ENCODE peak calls at places on chromosomes 13 and 19, in five cellular contexts. One of them, this sample, is unnamed.

GRCh38 chr13:51222510-51223283 is 499 bp downstream of the FAM124A start:
- DNase-seq in astrocyte of the cerebellum: no peak
- DNase-seq in heart right ventricle: no peak
- DNase-seq in choroid plexus epithelial cell: no peak
- DNase-seq in MM.1S: no peak
- DNase-seq in this sample: no peak

GRCh38 chr13:52968074-52968700 is 60.4 kb upstream of the OLFM4 start:
- DNase-seq in MM.1S: peak
- DNase-seq in astrocyte of the cerebellum: peak
- DNase-seq in heart right ventricle: peak
- DNase-seq in choroid plexus epithelial cell: peak
- DNase-seq in this sample: peak

GRCh38 chr19:38057954-38058690 is 151.1 kb downstream of the SIPA1L3 start:
- DNase-seq in heart right ventricle: no peak
- DNase-seq in choroid plexus epithelial cell: no peak
- DNase-seq in astrocyte of the cerebellum: no peak
- DNase-seq in MM.1S: no peak
- DNase-seq in this sample: peak

GRCh38 chr13:111866731-111867245 is 200.2 kb upstream of the SOX1 start:
- DNase-seq in MM.1S: no peak
- DNase-seq in choroid plexus epithelial cell: no peak
- DNase-seq in astrocyte of the cerebellum: no peak
- DNase-seq in heart right ventricle: no peak
- DNase-seq in this sample: no peak

GRCh38 chr13:34349091-34349722 is 531.3 kb downstream of the RFC3 start:
- DNase-seq in heart right ventricle: peak
- DNase-seq in choroid plexus epithelial cell: peak
- DNase-seq in astrocyte of the cerebellum: peak
- DNase-seq in MM.1S: no peak
- DNase-seq in this sample: peak

GRCh38 chr13:109666656-109667448 is 119.5 kb downstream of the IRS2 start:
- DNase-seq in heart right ventricle: no peak
- DNase-seq in astrocyte of the cerebellum: no peak
- DNase-seq in choroid plexus epithelial cell: peak
- DNase-seq in MM.1S: no peak
- DNase-seq in this sample: peak

GRCh38 chr13:36096411-36097184 is 34.6 kb downstream of the DCLK1 start:
- DNase-seq in heart right ventricle: no peak
- DNase-seq in choroid plexus epithelial cell: peak
- DNase-seq in MM.1S: no peak
- DNase-seq in astrocyte of the cerebellum: no peak
- DNase-seq in this sample: peak

GRCh38 chr13:39451860-39452301 is 151.1 kb downstream of the LHFPL6 start:
- DNase-seq in MM.1S: no peak
- DNase-seq in heart right ventricle: peak
- DNase-seq in astrocyte of the cerebellum: peak
- DNase-seq in choroid plexus epithelial cell: peak
- DNase-seq in this sample: no peak

GRCh38 chr19:19131989-19132388 is 6.3 kb downstream of the TMEM161A start:
- DNase-seq in astrocyte of the cerebellum: no peak
- DNase-seq in MM.1S: no peak
- DNase-seq in choroid plexus epithelial cell: no peak
- DNase-seq in heart right ventricle: no peak
- DNase-seq in this sample: no peak

GRCh38 chr13:106649495-106649894 is 81.6 kb upstream of the ARGLU1 start:
- DNase-seq in MM.1S: no peak
- DNase-seq in astrocyte of the cerebellum: no peak
- DNase-seq in heart right ventricle: no peak
- DNase-seq in choroid plexus epithelial cell: peak
- DNase-seq in this sample: peak

GRCh38 chr19:45558399-45558878 is 26.2 kb downstream of the OPA3 start:
- DNase-seq in astrocyte of the cerebellum: no peak
- DNase-seq in heart right ventricle: no peak
- DNase-seq in MM.1S: no peak
- DNase-seq in choroid plexus epithelial cell: peak
- DNase-seq in this sample: peak

GRCh38 chr19:11421607-11422098 is 2.5 kb upstream of the RGL3 start:
- DNase-seq in astrocyte of the cerebellum: no peak
- DNase-seq in heart right ventricle: peak
- DNase-seq in MM.1S: peak
- DNase-seq in choroid plexus epithelial cell: no peak
- DNase-seq in this sample: peak

GRCh38 chr13:93477238-93477637 is 250.6 kb downstream of the GPC6 start:
- DNase-seq in MM.1S: no peak
- DNase-seq in choroid plexus epithelial cell: peak
- DNase-seq in heart right ventricle: no peak
- DNase-seq in astrocyte of the cerebellum: no peak
- DNase-seq in this sample: no peak

GRCh38 chr19:49387936-49388372 is at the start of gene KASH5:
- DNase-seq in astrocyte of the cerebellum: no peak
- DNase-seq in MM.1S: peak
- DNase-seq in heart right ventricle: peak
- DNase-seq in choroid plexus epithelial cell: peak
- DNase-seq in this sample: peak

GRCh38 chr19:47351545-47351944 is 2.4 kb downstream of the DHX34 start:
- DNase-seq in astrocyte of the cerebellum: peak
- DNase-seq in choroid plexus epithelial cell: peak
- DNase-seq in MM.1S: no peak
- DNase-seq in heart right ventricle: no peak
- DNase-seq in this sample: peak

GRCh38 chr19:11261431-11261901 is 858 bp downstream of the DOCK6 start:
- DNase-seq in choroid plexus epithelial cell: no peak
- DNase-seq in heart right ventricle: no peak
- DNase-seq in astrocyte of the cerebellum: no peak
- DNase-seq in MM.1S: no peak
- DNase-seq in this sample: no peak

GRCh38 chr13:77891041-77891440 is 27.6 kb downstream of the EDNRB start:
- DNase-seq in MM.1S: no peak
- DNase-seq in choroid plexus epithelial cell: no peak
- DNase-seq in heart right ventricle: no peak
- DNase-seq in astrocyte of the cerebellum: no peak
- DNase-seq in this sample: no peak

GRCh38 chr19:47699360-47699917 is 13.8 kb upstream of the EHD2 start:
- DNase-seq in choroid plexus epithelial cell: peak
- DNase-seq in MM.1S: no peak
- DNase-seq in astrocyte of the cerebellum: no peak
- DNase-seq in heart right ventricle: no peak
- DNase-seq in this sample: peak

GRCh38 chr19:1102407-1103106 is 1.2 kb upstream of the GPX4 start:
- DNase-seq in MM.1S: no peak
- DNase-seq in choroid plexus epithelial cell: peak
- DNase-seq in astrocyte of the cerebellum: peak
- DNase-seq in heart right ventricle: no peak
- DNase-seq in this sample: peak

GRCh38 chr13:50268500-50268899 is 253.3 kb downstream of the KCNRG start:
- DNase-seq in choroid plexus epithelial cell: peak
- DNase-seq in astrocyte of the cerebellum: no peak
- DNase-seq in MM.1S: no peak
- DNase-seq in heart right ventricle: no peak
- DNase-seq in this sample: no peak

GRCh38 chr13:114130708-114131580 is 1.5 kb downstream of the RASA3 start:
- DNase-seq in MM.1S: peak
- DNase-seq in choroid plexus epithelial cell: peak
- DNase-seq in heart right ventricle: peak
- DNase-seq in astrocyte of the cerebellum: peak
- DNase-seq in this sample: peak

GRCh38 chr13:44158741-44159632 is 214.6 kb upstream of the SERP2 start:
- DNase-seq in MM.1S: no peak
- DNase-seq in heart right ventricle: no peak
- DNase-seq in choroid plexus epithelial cell: no peak
- DNase-seq in astrocyte of the cerebellum: no peak
- DNase-seq in this sample: no peak

GRCh38 chr13:28463481-28463880 is 31.4 kb downstream of the FLT1 start:
- DNase-seq in heart right ventricle: no peak
- DNase-seq in astrocyte of the cerebellum: no peak
- DNase-seq in choroid plexus epithelial cell: no peak
- DNase-seq in MM.1S: no peak
- DNase-seq in this sample: no peak

GRCh38 chr19:41694831-41695635 is 7.0 kb upstream of the CEACAM7 start:
- DNase-seq in MM.1S: no peak
- DNase-seq in choroid plexus epithelial cell: no peak
- DNase-seq in heart right ventricle: no peak
- DNase-seq in astrocyte of the cerebellum: no peak
- DNase-seq in this sample: no peak

GRCh38 chr13:98879965-98880364 is 97.9 kb downstream of the DOCK9 start:
- DNase-seq in MM.1S: no peak
- DNase-seq in choroid plexus epithelial cell: no peak
- DNase-seq in astrocyte of the cerebellum: no peak
- DNase-seq in heart right ventricle: no peak
- DNase-seq in this sample: no peak

GRCh38 chr19:3585301-3586123 is at the start of gene GIPC3:
- DNase-seq in heart right ventricle: no peak
- DNase-seq in MM.1S: no peak
- DNase-seq in choroid plexus epithelial cell: no peak
- DNase-seq in astrocyte of the cerebellum: no peak
- DNase-seq in this sample: no peak

GRCh38 chr13:100290165-100290801 is 201.4 kb downstream of the PCCA start:
- DNase-seq in heart right ventricle: no peak
- DNase-seq in astrocyte of the cerebellum: no peak
- DNase-seq in MM.1S: no peak
- DNase-seq in choroid plexus epithelial cell: peak
- DNase-seq in this sample: no peak

GRCh38 chr13:32669030-32669646 is 82.9 kb downstream of the PDS5B start:
- DNase-seq in astrocyte of the cerebellum: peak
- DNase-seq in choroid plexus epithelial cell: peak
- DNase-seq in heart right ventricle: no peak
- DNase-seq in MM.1S: peak
- DNase-seq in this sample: peak

GRCh38 chr13:111066544-111066943 is 48.6 kb upstream of the ARHGEF7 start:
- DNase-seq in MM.1S: no peak
- DNase-seq in astrocyte of the cerebellum: no peak
- DNase-seq in choroid plexus epithelial cell: peak
- DNase-seq in heart right ventricle: no peak
- DNase-seq in this sample: no peak

GRCh38 chr13:32969516-32969941 is 46.7 kb upstream of the KL start:
- DNase-seq in choroid plexus epithelial cell: peak
- DNase-seq in astrocyte of the cerebellum: no peak
- DNase-seq in MM.1S: no peak
- DNase-seq in heart right ventricle: no peak
- DNase-seq in this sample: no peak

GRCh38 chr19:41850381-41850780 is 5.5 kb downstream of the DMRTC2 start:
- DNase-seq in astrocyte of the cerebellum: no peak
- DNase-seq in choroid plexus epithelial cell: no peak
- DNase-seq in heart right ventricle: no peak
- DNase-seq in MM.1S: no peak
- DNase-seq in this sample: no peak

GRCh38 chr13:47459512-47459911 is 541.6 kb downstream of the SUCLA2 start:
- DNase-seq in heart right ventricle: no peak
- DNase-seq in MM.1S: no peak
- DNase-seq in astrocyte of the cerebellum: no peak
- DNase-seq in choroid plexus epithelial cell: peak
- DNase-seq in this sample: no peak

GRCh38 chr19:30882411-30883005 is 466.7 kb downstream of the TSHZ3 start:
- DNase-seq in heart right ventricle: no peak
- DNase-seq in choroid plexus epithelial cell: no peak
- DNase-seq in MM.1S: no peak
- DNase-seq in astrocyte of the cerebellum: no peak
- DNase-seq in this sample: no peak

GRCh38 chr19:30887042-30887441 is 462.2 kb downstream of the TSHZ3 start:
- DNase-seq in astrocyte of the cerebellum: no peak
- DNase-seq in MM.1S: no peak
- DNase-seq in choroid plexus epithelial cell: no peak
- DNase-seq in heart right ventricle: no peak
- DNase-seq in this sample: no peak

GRCh38 chr19:30883071-30883470 is 466.2 kb downstream of the TSHZ3 start:
- DNase-seq in astrocyte of the cerebellum: no peak
- DNase-seq in heart right ventricle: no peak
- DNase-seq in choroid plexus epithelial cell: no peak
- DNase-seq in MM.1S: no peak
- DNase-seq in this sample: no peak

GRCh38 chr19:30881986-30882385 is 467.2 kb downstream of the TSHZ3 start:
- DNase-seq in astrocyte of the cerebellum: no peak
- DNase-seq in choroid plexus epithelial cell: no peak
- DNase-seq in heart right ventricle: no peak
- DNase-seq in MM.1S: no peak
- DNase-seq in this sample: no peak

GRCh38 chr19:30884146-30884812 is 465.0 kb downstream of the TSHZ3 start:
- DNase-seq in choroid plexus epithelial cell: no peak
- DNase-seq in astrocyte of the cerebellum: no peak
- DNase-seq in heart right ventricle: no peak
- DNase-seq in MM.1S: no peak
- DNase-seq in this sample: no peak
- TF ChIP-seq CTCF in choroid plexus epithelial cell: no peak
- TF ChIP-seq CTCF in astrocyte of the cerebellum: no peak
- TF ChIP-seq CTCF in heart right ventricle: no peak
- TF ChIP-seq CTCF in MM.1S: no peak
- TF ChIP-seq CTCF in this sample: no peak

GRCh38 chr19:57637379-57637778 is 4.4 kb downstream of the ZNF211 start:
- DNase-seq in heart right ventricle: no peak
- DNase-seq in MM.1S: no peak
- DNase-seq in choroid plexus epithelial cell: no peak
- DNase-seq in astrocyte of the cerebellum: no peak
- DNase-seq in this sample: no peak

GRCh38 chr19:57642396-57643046 is 9.6 kb downstream of the ZNF211 start:
- DNase-seq in heart right ventricle: no peak
- DNase-seq in astrocyte of the cerebellum: no peak
- DNase-seq in choroid plexus epithelial cell: no peak
- DNase-seq in MM.1S: no peak
- DNase-seq in this sample: peak

GRCh38 chr19:57643734-57644133 is 10.8 kb downstream of the ZNF211 start:
- DNase-seq in MM.1S: no peak
- DNase-seq in heart right ventricle: no peak
- DNase-seq in astrocyte of the cerebellum: no peak
- DNase-seq in choroid plexus epithelial cell: no peak
- DNase-seq in this sample: no peak

DNA sequence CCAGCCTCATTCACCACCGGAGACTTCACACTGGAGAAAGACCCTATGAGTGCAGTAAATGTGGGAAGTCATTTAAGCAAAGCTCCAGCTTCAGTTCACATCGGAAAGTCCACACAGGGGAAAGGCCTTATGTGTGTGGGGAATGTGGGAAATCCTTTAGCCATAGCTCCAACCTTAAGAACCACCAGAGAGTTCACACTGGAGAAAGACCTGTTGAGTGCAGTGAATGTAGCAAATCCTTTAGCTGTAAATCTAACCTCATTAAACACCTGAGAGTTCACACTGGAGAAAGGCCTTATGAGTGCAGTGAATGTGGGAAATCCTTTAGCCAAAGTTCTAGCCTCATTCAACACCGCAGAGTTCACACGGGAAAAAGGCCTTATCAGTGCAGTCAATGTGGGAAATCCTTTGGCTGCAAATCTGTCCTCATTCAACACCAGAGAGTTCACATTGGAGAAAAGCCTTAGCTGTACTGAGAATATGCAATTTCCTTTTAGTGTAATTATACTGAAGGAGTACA is 8.8 kb downstream of the ZNF211 start:
- DNase-seq in MM.1S: no peak
- DNase-seq in heart right ventricle: no peak
- DNase-seq in choroid plexus epithelial cell: no peak
- DNase-seq in astrocyte of the cerebellum: no peak
- DNase-seq in this sample: no peak
- H3K4me3 ChIP-seq in MM.1S: no peak
- H3K4me3 ChIP-seq in heart right ventricle: no peak
- H3K4me3 ChIP-seq in choroid plexus epithelial cell: no peak
- H3K4me3 ChIP-seq in astrocyte of the cerebellum: no peak
- H3K4me3 ChIP-seq in this sample: no peak

GRCh38 chr19:15276620-15277019 is 44.4 kb upstream of the EPHX3 start:
- DNase-seq in choroid plexus epithelial cell: no peak
- DNase-seq in heart right ventricle: no peak
- DNase-seq in MM.1S: no peak
- DNase-seq in astrocyte of the cerebellum: no peak
- DNase-seq in this sample: peak
- TF ChIP-seq CTCF in choroid plexus epithelial cell: no peak
- TF ChIP-seq CTCF in heart right ventricle: no peak
- TF ChIP-seq CTCF in MM.1S: no peak
- TF ChIP-seq CTCF in astrocyte of the cerebellum: no peak
- TF ChIP-seq CTCF in this sample: no peak

GRCh38 chr19:7533281-7533819 is 2.2 kb upstream of the PNPLA6 start:
- DNase-seq in choroid plexus epithelial cell: peak
- DNase-seq in heart right ventricle: peak
- DNase-seq in MM.1S: no peak
- DNase-seq in astrocyte of the cerebellum: no peak
- DNase-seq in this sample: peak
- H3K4me3 ChIP-seq in choroid plexus epithelial cell: peak
- H3K4me3 ChIP-seq in heart right ventricle: peak
- H3K4me3 ChIP-seq in MM.1S: peak
- H3K4me3 ChIP-seq in astrocyte of the cerebellum: peak
- H3K4me3 ChIP-seq in this sample: peak

This sample was measured in epithelial cell of esophagus.